ENCODE peak calls at places on chromosome X, in ten cellular contexts. One of them, this sample, is unnamed.

GRCh38 chrX:50747471-50747900 is 66.5 kb downstream of the SHROOM4 start:
- DNase-seq in SK-N-SH: peak; percentile 10
- DNase-seq in suprapubic skin: no peak
- DNase-seq in transverse colon: no peak
- DNase-seq in stomach: no peak
- DNase-seq in sigmoid colon: no peak
- DNase-seq in GM12878: no peak
- DNase-seq in HepG2: peak; percentile 3
- DNase-seq in esophagus muscularis mucosa: no peak
- DNase-seq in H1: no peak
- DNase-seq in this sample: no peak

GRCh38 chrX:79154612-79155358 is 10.3 kb downstream of the GPR174 start:
- DNase-seq in SK-N-SH: no peak
- DNase-seq in suprapubic skin: no peak
- DNase-seq in transverse colon: no peak
- DNase-seq in stomach: no peak
- DNase-seq in sigmoid colon: no peak
- DNase-seq in GM12878: no peak
- DNase-seq in HepG2: no peak
- DNase-seq in esophagus muscularis mucosa: no peak
- DNase-seq in H1: no peak
- DNase-seq in this sample: no peak

GRCh38 chrX:10190367-10190766 is 33.6 kb downstream of the CLCN4 start:
- DNase-seq in SK-N-SH: peak; percentile 59
- DNase-seq in suprapubic skin: no peak
- DNase-seq in transverse colon: peak; percentile 27
- DNase-seq in stomach: no peak
- DNase-seq in sigmoid colon: no peak
- DNase-seq in GM12878: no peak
- DNase-seq in HepG2: peak; percentile 72
- DNase-seq in esophagus muscularis mucosa: no peak
- DNase-seq in H1: no peak
- DNase-seq in this sample: no peak

GRCh38 chrX:27380163-27380845 is 82.8 kb downstream of the PPP4R3C start:
- DNase-seq in SK-N-SH: no peak
- DNase-seq in suprapubic skin: no peak
- DNase-seq in transverse colon: no peak
- DNase-seq in stomach: no peak
- DNase-seq in sigmoid colon: no peak
- DNase-seq in GM12878: no peak
- DNase-seq in HepG2: peak; percentile 59
- DNase-seq in esophagus muscularis mucosa: no peak
- DNase-seq in H1: no peak
- DNase-seq in this sample: peak; percentile 13

GRCh38 chrX:4670606-4671005 is 957.2 kb upstream of the PRKX start:
- DNase-seq in SK-N-SH: no peak
- DNase-seq in suprapubic skin: no peak
- DNase-seq in transverse colon: no peak
- DNase-seq in stomach: peak; percentile 35
- DNase-seq in sigmoid colon: no peak
- DNase-seq in GM12878: no peak
- DNase-seq in HepG2: no peak
- DNase-seq in esophagus muscularis mucosa: no peak
- DNase-seq in H1: no peak
- DNase-seq in this sample: no peak

GRCh38 chrX:30301203-30301602 is 8.0 kb downstream of the NR0B1 start:
- DNase-seq in SK-N-SH: no peak
- DNase-seq in suprapubic skin: no peak
- DNase-seq in transverse colon: no peak
- DNase-seq in stomach: no peak
- DNase-seq in sigmoid colon: no peak
- DNase-seq in GM12878: no peak
- DNase-seq in HepG2: no peak
- DNase-seq in esophagus muscularis mucosa: no peak
- DNase-seq in H1: no peak
- DNase-seq in this sample: no peak

GRCh38 chrX:136750364-136750763 is 30.4 kb downstream of the ARHGEF6 start:
- DNase-seq in SK-N-SH: no peak
- DNase-seq in suprapubic skin: no peak
- DNase-seq in transverse colon: no peak
- DNase-seq in stomach: no peak
- DNase-seq in sigmoid colon: no peak
- DNase-seq in GM12878: no peak
- DNase-seq in HepG2: no peak
- DNase-seq in esophagus muscularis mucosa: no peak
- DNase-seq in H1: no peak
- DNase-seq in this sample: no peak

GRCh38 chrX:115547448-115547847 is 13.5 kb upstream of the PLS3 start:
- DNase-seq in SK-N-SH: no peak
- DNase-seq in suprapubic skin: no peak
- DNase-seq in transverse colon: no peak
- DNase-seq in stomach: no peak
- DNase-seq in sigmoid colon: no peak
- DNase-seq in GM12878: no peak
- DNase-seq in HepG2: peak; percentile 7
- DNase-seq in esophagus muscularis mucosa: no peak
- DNase-seq in H1: no peak
- DNase-seq in this sample: no peak

GRCh38 chrX:108582151-108582550 is 142.5 kb downstream of the COL4A5 start:
- DNase-seq in SK-N-SH: no peak
- DNase-seq in suprapubic skin: no peak
- DNase-seq in transverse colon: no peak
- DNase-seq in stomach: no peak
- DNase-seq in sigmoid colon: no peak
- DNase-seq in GM12878: no peak
- DNase-seq in HepG2: peak; percentile 2
- DNase-seq in esophagus muscularis mucosa: no peak
- DNase-seq in H1: no peak
- DNase-seq in this sample: no peak

GRCh38 chrX:128634754-128635153 is 582.6 kb upstream of the ACTRT1 start:
- DNase-seq in SK-N-SH: no peak
- DNase-seq in suprapubic skin: no peak
- DNase-seq in transverse colon: no peak
- DNase-seq in stomach: no peak
- DNase-seq in sigmoid colon: no peak
- DNase-seq in GM12878: no peak
- DNase-seq in HepG2: no peak
- DNase-seq in esophagus muscularis mucosa: no peak
- DNase-seq in H1: no peak
- DNase-seq in this sample: no peak

GRCh38 chrX:48999030-48999429 is 3.0 kb downstream of the GRIPAP1 start:
- DNase-seq in SK-N-SH: no peak
- DNase-seq in suprapubic skin: no peak
- DNase-seq in transverse colon: no peak
- DNase-seq in stomach: no peak
- DNase-seq in sigmoid colon: no peak
- DNase-seq in GM12878: no peak
- DNase-seq in HepG2: no peak
- DNase-seq in esophagus muscularis mucosa: no peak
- DNase-seq in H1: no peak
- DNase-seq in this sample: no peak

GRCh38 chrX:80335062-80335830 is 85.0 kb upstream of the TENT5D start:
- DNase-seq in SK-N-SH: peak; percentile 35
- DNase-seq in suprapubic skin: no peak
- DNase-seq in transverse colon: peak; percentile 64
- DNase-seq in stomach: peak; percentile 65
- DNase-seq in sigmoid colon: peak; percentile 66
- DNase-seq in GM12878: no peak
- DNase-seq in HepG2: no peak
- DNase-seq in esophagus muscularis mucosa: no peak
- DNase-seq in H1: no peak
- DNase-seq in this sample: peak; percentile 89

GRCh38 chrX:43505759-43506158 is 150.3 kb upstream of the MAOA start:
- DNase-seq in SK-N-SH: no peak
- DNase-seq in suprapubic skin: no peak
- DNase-seq in transverse colon: no peak
- DNase-seq in stomach: no peak
- DNase-seq in sigmoid colon: no peak
- DNase-seq in GM12878: no peak
- DNase-seq in HepG2: no peak
- DNase-seq in esophagus muscularis mucosa: no peak
- DNase-seq in H1: no peak
- DNase-seq in this sample: no peak

GRCh38 chrX:8913665-8914409 is 112.7 kb upstream of the FAM9A start:
- DNase-seq in SK-N-SH: no peak
- DNase-seq in suprapubic skin: no peak
- DNase-seq in transverse colon: peak; percentile 9
- DNase-seq in stomach: no peak
- DNase-seq in sigmoid colon: peak; percentile 78
- DNase-seq in GM12878: no peak
- DNase-seq in HepG2: no peak
- DNase-seq in esophagus muscularis mucosa: no peak
- DNase-seq in H1: no peak
- DNase-seq in this sample: no peak

GRCh38 chrX:72027914-72028307 is 103.8 kb downstream of the RTL5 start:
- DNase-seq in SK-N-SH: no peak
- DNase-seq in suprapubic skin: peak; percentile 4
- DNase-seq in transverse colon: no peak
- DNase-seq in stomach: no peak
- DNase-seq in sigmoid colon: peak; percentile 46
- DNase-seq in GM12878: no peak
- DNase-seq in HepG2: no peak
- DNase-seq in esophagus muscularis mucosa: no peak
- DNase-seq in H1: no peak
- DNase-seq in this sample: no peak

GRCh38 chrX:72031118-72031517 is 100.6 kb downstream of the RTL5 start:
- DNase-seq in SK-N-SH: no peak
- DNase-seq in suprapubic skin: no peak
- DNase-seq in transverse colon: no peak
- DNase-seq in stomach: no peak
- DNase-seq in sigmoid colon: peak; percentile 6
- DNase-seq in GM12878: no peak
- DNase-seq in HepG2: no peak
- DNase-seq in esophagus muscularis mucosa: no peak
- DNase-seq in H1: no peak
- DNase-seq in this sample: no peak

GRCh38 chrX:72030431-72030830 is 101.3 kb downstream of the RTL5 start:
- DNase-seq in SK-N-SH: no peak
- DNase-seq in suprapubic skin: no peak
- DNase-seq in transverse colon: no peak
- DNase-seq in stomach: no peak
- DNase-seq in sigmoid colon: peak; percentile 0
- DNase-seq in GM12878: no peak
- DNase-seq in HepG2: peak; percentile 6
- DNase-seq in esophagus muscularis mucosa: no peak
- DNase-seq in H1: no peak
- DNase-seq in this sample: no peak

GRCh38 chrX:72028701-72029470 is 102.8 kb downstream of the RTL5 start:
- DNase-seq in SK-N-SH: no peak
- DNase-seq in suprapubic skin: no peak
- DNase-seq in transverse colon: no peak
- DNase-seq in stomach: no peak
- DNase-seq in sigmoid colon: peak; percentile 55
- DNase-seq in GM12878: no peak
- DNase-seq in HepG2: no peak
- DNase-seq in esophagus muscularis mucosa: no peak
- DNase-seq in H1: no peak
- DNase-seq in this sample: no peak

GRCh38 chrX:72029473-72030411 is 102.0 kb downstream of the RTL5 start:
- DNase-seq in SK-N-SH: peak; percentile 47
- DNase-seq in suprapubic skin: no peak
- DNase-seq in transverse colon: no peak
- DNase-seq in stomach: no peak
- DNase-seq in sigmoid colon: peak; percentile 67
- DNase-seq in GM12878: no peak
- DNase-seq in HepG2: peak; percentile 16
- DNase-seq in esophagus muscularis mucosa: no peak
- DNase-seq in H1: no peak
- DNase-seq in this sample: no peak
- H3K27ac ChIP-seq in SK-N-SH: peak overlapping the region; percentile 78
- H3K27ac ChIP-seq in suprapubic skin: no peak overlapping the region
- H3K27ac ChIP-seq in transverse colon: no peak overlapping the region
- H3K27ac ChIP-seq in stomach: peak overlapping the region; percentile 40
- H3K27ac ChIP-seq in sigmoid colon: peak overlapping the region; percentile 68
- H3K27ac ChIP-seq in GM12878: no peak overlapping the region
- H3K27ac ChIP-seq in HepG2: no peak overlapping the region
- H3K27ac ChIP-seq in esophagus muscularis mucosa: peak overlapping the region; percentile 78
- H3K27ac ChIP-seq in H1: no peak overlapping the region
- H3K27ac ChIP-seq in this sample: no peak overlapping the region

DNA sequence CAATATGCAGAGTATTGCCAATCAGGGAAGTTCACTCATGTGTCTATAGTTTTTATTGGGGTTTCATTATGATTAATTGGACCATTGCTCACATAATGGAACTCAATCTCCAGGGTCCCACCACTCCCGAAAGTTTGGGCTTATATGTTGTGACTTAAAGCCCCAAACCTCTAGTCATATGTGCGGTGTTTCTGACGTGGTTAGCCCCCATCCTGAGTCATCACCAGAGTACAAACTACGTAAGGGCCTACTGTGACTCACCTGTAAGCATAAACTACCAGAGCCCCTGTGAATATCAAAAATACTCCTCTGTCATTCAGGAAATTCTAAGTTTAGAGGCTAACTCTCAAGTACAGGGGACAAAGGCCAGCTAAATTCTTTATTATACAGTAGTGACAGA is 5.4 kb downstream of the YIPF6 start:
- DNase-seq in SK-N-SH: no peak
- DNase-seq in suprapubic skin: no peak
- DNase-seq in transverse colon: no peak
- DNase-seq in stomach: no peak
- DNase-seq in sigmoid colon: no peak
- DNase-seq in GM12878: no peak
- DNase-seq in HepG2: no peak
- DNase-seq in esophagus muscularis mucosa: no peak
- DNase-seq in H1: no peak
- DNase-seq in this sample: no peak
- TF ChIP-seq EP300 in SK-N-SH: no peak
- TF ChIP-seq EP300 in suprapubic skin: no peak
- TF ChIP-seq EP300 in transverse colon: no peak
- TF ChIP-seq EP300 in stomach: no peak
- TF ChIP-seq EP300 in sigmoid colon: no peak
- TF ChIP-seq EP300 in GM12878: no peak
- TF ChIP-seq EP300 in HepG2: no peak
- TF ChIP-seq EP300 in esophagus muscularis mucosa: no peak
- TF ChIP-seq EP300 in H1: no peak
- TF ChIP-seq EP300 in this sample: no peak

GRCh38 chrX:104166735-104167436 is 633 bp downstream of the FAM199X start:
- DNase-seq in SK-N-SH: peak; percentile 38
- DNase-seq in suprapubic skin: no peak
- DNase-seq in transverse colon: no peak
- DNase-seq in stomach: no peak
- DNase-seq in sigmoid colon: peak; percentile 64
- DNase-seq in GM12878: no peak
- DNase-seq in HepG2: no peak
- DNase-seq in esophagus muscularis mucosa: no peak
- DNase-seq in H1: no peak
- DNase-seq in this sample: no peak
- TF ChIP-seq POLR2AphosphoS5 in SK-N-SH: no peak
- TF ChIP-seq POLR2AphosphoS5 in suprapubic skin: no peak
- TF ChIP-seq POLR2AphosphoS5 in transverse colon: no peak
- TF ChIP-seq POLR2AphosphoS5 in stomach: no peak
- TF ChIP-seq POLR2AphosphoS5 in sigmoid colon: no peak
- TF ChIP-seq POLR2AphosphoS5 in GM12878: no peak
- TF ChIP-seq POLR2AphosphoS5 in HepG2: no peak
- TF ChIP-seq POLR2AphosphoS5 in esophagus muscularis mucosa: no peak
- TF ChIP-seq POLR2AphosphoS5 in H1: no peak
- TF ChIP-seq POLR2AphosphoS5 in this sample: no peak

DNA sequence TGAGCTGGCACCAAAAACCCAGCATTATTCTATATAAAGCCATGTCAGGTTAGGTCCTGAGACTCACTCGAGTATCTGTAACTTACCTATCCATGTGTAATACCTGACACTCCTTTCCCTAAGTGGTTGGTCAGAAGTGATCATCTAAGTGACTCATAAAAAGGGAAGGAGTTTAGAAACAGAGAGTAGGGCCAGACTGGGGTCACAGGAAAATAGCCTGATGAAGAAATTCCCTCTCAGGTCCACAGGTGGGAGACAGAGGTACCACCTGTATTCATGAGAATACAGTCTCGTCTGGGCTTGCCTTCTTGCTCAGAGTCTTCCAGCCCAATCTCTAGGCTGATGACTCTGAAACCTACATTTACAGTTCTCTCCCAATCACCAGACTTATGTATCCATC is 161.8 kb upstream of the MAP3K15 start:
- DNase-seq in SK-N-SH: no peak
- DNase-seq in suprapubic skin: no peak
- DNase-seq in transverse colon: no peak
- DNase-seq in stomach: no peak
- DNase-seq in sigmoid colon: no peak
- DNase-seq in GM12878: no peak
- DNase-seq in HepG2: no peak
- DNase-seq in esophagus muscularis mucosa: no peak
- DNase-seq in H1: no peak
- DNase-seq in this sample: no peak
- H3K27ac ChIP-seq in SK-N-SH: no peak overlapping the region
- H3K27ac ChIP-seq in suprapubic skin: no peak overlapping the region
- H3K27ac ChIP-seq in transverse colon: no peak overlapping the region
- H3K27ac ChIP-seq in stomach: no peak overlapping the region
- H3K27ac ChIP-seq in sigmoid colon: no peak overlapping the region
- H3K27ac ChIP-seq in GM12878: no peak overlapping the region
- H3K27ac ChIP-seq in HepG2: no peak overlapping the region
- H3K27ac ChIP-seq in esophagus muscularis mucosa: no peak overlapping the region
- H3K27ac ChIP-seq in H1: no peak overlapping the region
- H3K27ac ChIP-seq in this sample: no peak overlapping the region

This sample was measured in upper lobe of left lung.